ENCODE peak calls at places on chromosome 15, in five cellular contexts. K, N, Q, H and F are unnamed samples.

GRCh38 chr15:31300981-31301686 is 25.5 kb upstream of the KLF13 start:
- DNase-seq in K (peak), N (no peak), Q (no peak), H (no peak), F (no peak)

GRCh38 chr15:51623386-51623938 is 891 bp upstream of the DMXL2 start:
- DNase-seq in K (no peak), N (no peak), Q (peak), H (no peak), F (no peak)

GRCh38 chr15:41698779-41699178 is 38.6 kb downstream of the MGA start:
- DNase-seq in K (no peak), N (peak), Q (no peak), H (peak), F (peak)

GRCh38 chr15:83653288-83653638 is 660 bp upstream of the ADAMTSL3 start:
- DNase-seq in K (no peak), N (no peak), Q (peak), H (no peak), F (no peak)

GRCh38 chr15:75705854-75706681 is 6.6 kb downstream of the CSPG4 start:
- DNase-seq in K (no peak), N (no peak), Q (no peak), H (no peak), F (no peak)

GRCh38 chr15:96351801-96352593 is 21.5 kb downstream of the NR2F2 start:
- DNase-seq in K (no peak), N (peak), Q (peak), H (no peak), F (no peak)

GRCh38 chr15:85030301-85031049 is 48.8 kb downstream of the PDE8A start:
- DNase-seq in K (no peak), N (peak), Q (no peak), H (no peak), F (peak)

GRCh38 chr15:48170981-48171380 is 7.1 kb downstream of the MYEF2 start:
- DNase-seq in K (no peak), N (no peak), Q (no peak), H (no peak), F (no peak)

GRCh38 chr15:76286231-76286879 is 24.9 kb downstream of the ETFA start:
- DNase-seq in K (no peak), N (no peak), Q (no peak), H (no peak), F (no peak)

GRCh38 chr15:65920121-65920520 is 50.8 kb downstream of the RAB11A start:
- DNase-seq in K (no peak), N (no peak), Q (no peak), H (no peak), F (no peak)

GRCh38 chr15:85582719-85583089 is 202.3 kb downstream of the AKAP13 start:
- DNase-seq in K (peak), N (peak), Q (peak), H (no peak), F (no peak)

GRCh38 chr15:80689716-80690115 is 5.4 kb upstream of the ABHD17C start:
- DNase-seq in K (no peak), N (no peak), Q (no peak), H (no peak), F (no peak)

GRCh38 chr15:67097893-67098740 is 32.7 kb downstream of the SMAD3 start:
- DNase-seq in K (peak), N (peak), Q (no peak), H (peak), F (peak)

GRCh38 chr15:72540606-72541237 is 66.6 kb downstream of the ARIH1 start:
- DNase-seq in K (no peak), N (no peak), Q (no peak), H (no peak), F (no peak)

GRCh38 chr15:57537951-57538506 is 53.7 kb upstream of the MYZAP start:
- DNase-seq in K (no peak), N (no peak), Q (no peak), H (no peak), F (no peak)

GRCh38 chr15:57334257-57334656 is 42.0 kb upstream of the CGNL1 start:
- DNase-seq in K (no peak), N (peak), Q (peak), H (no peak), F (no peak)

GRCh38 chr15:65532738-65533051 is 2.4 kb downstream of the HACD3 start:
- DNase-seq in K (no peak), N (peak), Q (no peak), H (peak), F (no peak)

GRCh38 chr15:34616613-34617012 is 33.2 kb upstream of the GOLGA8B start:
- DNase-seq in K (no peak), N (peak), Q (no peak), H (no peak), F (peak)

GRCh38 chr15:82856397-82857170 is 47.2 kb downstream of the WHAMM start:
- DNase-seq in K (no peak), N (no peak), Q (no peak), H (no peak), F (no peak)

GRCh38 chr15:26635105-26635504 is 137.8 kb downstream of the GABRB3 start:
- DNase-seq in K (no peak), N (no peak), Q (no peak), H (no peak), F (no peak)

GRCh38 chr15:74206801-74207281 is 4.3 kb upstream of the STRA6 start:
- DNase-seq in K (no peak), N (no peak), Q (no peak), H (no peak), F (peak)

GRCh38 chr15:89760303-89761008 is 9.4 kb upstream of the MESP1 start:
- DNase-seq in K (peak), N (peak), Q (peak), H (no peak), F (peak)

GRCh38 chr15:88749699-88750098 is 53.5 kb upstream of the ACAN start:
- DNase-seq in K (no peak), N (no peak), Q (no peak), H (no peak), F (no peak)

GRCh38 chr15:85727068-85727467 is 67.7 kb downstream of the KLHL25 start:
- DNase-seq in K (peak), N (peak), Q (no peak), H (no peak), F (no peak)

GRCh38 chr15:64235552-64235951 is 72.7 kb upstream of the PPIB start:
- DNase-seq in K (no peak), N (no peak), Q (no peak), H (no peak), F (no peak)

GRCh38 chr15:88716543-88717341 is 77.9 kb downstream of the ISG20 start:
- DNase-seq in K (no peak), N (no peak), Q (no peak), H (no peak), F (no peak)

GRCh38 chr15:60695713-60696522 is 217.0 kb upstream of the ICE2 start:
- DNase-seq in K (no peak), N (peak), Q (no peak), H (no peak), F (no peak)
- H3K4me3 ChIP-seq in K (no peak), N (no peak), Q (no peak), H (no peak), F (no peak)

GRCh38 chr15:47116698-47117097 is 600.6 kb upstream of the SEMA6D start:
- DNase-seq in K (no peak), N (no peak), Q (no peak), H (no peak), F (no peak)
- TF ChIP-seq CTCF in K (no peak), N (peak), Q (no peak), H (no peak), F (no peak)

DNA sequence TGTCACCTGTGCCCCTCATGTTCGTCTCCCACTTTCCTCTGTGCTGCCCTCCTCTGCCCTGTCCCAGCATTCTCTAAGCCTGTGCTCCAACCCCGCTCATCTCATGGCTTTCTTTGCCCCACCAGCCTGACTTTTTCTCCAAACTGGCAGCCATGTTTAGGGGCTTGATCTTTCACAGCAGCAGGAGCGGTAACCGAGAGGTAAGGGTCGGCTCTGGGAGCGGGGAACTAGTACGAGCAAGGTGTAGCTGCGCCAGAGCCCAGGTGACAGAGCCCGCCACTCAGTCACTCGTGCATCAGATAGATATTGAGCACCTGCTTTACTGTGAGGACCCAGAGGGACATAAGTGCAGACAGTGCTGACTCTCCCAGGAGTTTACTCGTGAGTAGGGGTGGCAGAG is 13.4 kb downstream of the MAN2A2 start:
- DNase-seq in K (no peak), N (no peak), Q (no peak), H (no peak), F (no peak)
- H3K4me3 ChIP-seq in K (no peak), N (no peak), Q (no peak), H (no peak), F (no peak)

DNA sequence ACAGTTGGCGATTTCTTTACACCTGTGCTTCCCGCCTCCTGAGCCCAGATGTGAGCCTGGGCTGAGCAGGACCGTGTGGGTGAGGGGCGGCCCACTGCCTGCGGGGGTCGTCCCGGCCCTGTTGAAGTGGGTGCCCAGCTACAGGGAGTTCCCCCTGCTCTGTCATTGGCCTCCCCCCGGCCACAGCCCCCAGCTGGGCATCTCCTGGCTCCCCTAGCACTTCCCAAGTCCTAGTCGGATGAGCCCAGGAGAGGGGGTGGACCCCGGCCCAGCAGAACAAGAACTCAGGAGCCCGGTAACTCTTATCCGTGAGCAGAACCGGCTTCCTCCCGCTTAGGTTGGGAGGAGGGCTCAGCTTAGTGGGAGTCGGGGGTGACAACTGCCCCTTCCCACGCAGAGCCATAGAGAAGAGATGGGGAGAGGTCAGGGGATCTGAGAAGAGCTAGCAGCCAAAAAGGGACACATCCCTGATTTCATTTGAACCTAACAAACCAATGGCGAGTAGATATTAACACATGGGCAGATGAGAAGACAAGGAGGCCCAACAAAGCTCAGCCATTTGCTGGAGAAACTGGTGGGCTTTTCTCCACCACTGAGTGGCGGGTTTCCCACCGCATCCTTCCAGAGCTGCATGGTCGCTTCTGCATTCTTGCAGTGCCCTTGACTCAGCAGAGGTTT is 878 bp downstream of the PAQR5 start:
- DNase-seq in K (no peak), N (no peak), Q (no peak), H (no peak), F (no peak)
- TF ChIP-seq CTCF in K (no peak), N (no peak), Q (no peak), H (no peak), F (no peak)

GRCh38 chr15:100900895-100901169 is 18.3 kb upstream of the LRRK1 start:
- DNase-seq in K (peak), N (no peak), Q (no peak), H (no peak), F (no peak)

GRCh38 chr15:100901702-100902435 is 17.3 kb upstream of the LRRK1 start:
- DNase-seq in K (peak), N (peak), Q (no peak), H (no peak), F (no peak)

GRCh38 chr15:100903191-100903590 is 16.0 kb upstream of the LRRK1 start:
- DNase-seq in K (no peak), N (no peak), Q (no peak), H (no peak), F (no peak)

GRCh38 chr15:100901296-100901695 is 17.9 kb upstream of the LRRK1 start:
- DNase-seq in K (peak), N (no peak), Q (no peak), H (no peak), F (no peak)

DNA sequence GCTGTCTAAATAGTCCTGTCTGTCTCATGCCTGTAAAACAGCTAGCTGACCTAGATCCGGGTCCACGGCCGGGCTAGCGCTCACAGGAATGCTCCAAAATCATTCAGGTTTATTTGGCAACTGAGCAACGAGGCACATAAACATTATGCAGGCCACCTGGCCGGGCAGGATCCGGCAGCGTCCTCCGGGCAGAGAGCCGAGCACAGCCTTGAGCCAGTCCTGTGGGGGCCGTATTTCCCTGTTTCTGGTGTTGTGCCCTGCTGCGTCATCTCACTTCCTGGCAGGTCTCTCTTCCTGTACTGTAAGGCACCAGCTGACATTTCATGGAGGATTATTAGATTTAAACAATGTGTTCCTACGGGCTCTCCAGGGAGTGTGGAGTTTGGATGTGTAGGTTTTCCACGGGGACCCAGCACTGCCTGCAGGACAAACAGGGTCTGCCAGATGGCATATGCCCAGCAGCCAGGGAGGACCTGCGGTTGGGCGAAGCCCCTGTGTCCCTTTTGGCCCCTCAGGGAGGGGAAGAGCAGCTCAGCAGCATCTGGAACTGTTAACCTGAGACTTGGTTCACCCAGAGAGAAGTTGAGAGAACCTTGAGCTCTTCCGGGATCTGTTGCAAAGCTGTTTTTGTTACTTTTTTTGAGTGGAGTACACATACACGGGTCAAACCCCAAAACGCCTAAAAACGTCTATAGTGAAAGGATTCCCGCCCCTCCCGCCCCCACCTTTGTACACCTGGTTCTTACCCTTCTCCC is 16.5 kb upstream of the LRRK1 start:
- DNase-seq in K (peak), N (peak), Q (peak), H (peak), F (peak)
- H3K4me3 ChIP-seq in K (no peak), N (peak), Q (peak), H (peak), F (no peak)

DNA sequence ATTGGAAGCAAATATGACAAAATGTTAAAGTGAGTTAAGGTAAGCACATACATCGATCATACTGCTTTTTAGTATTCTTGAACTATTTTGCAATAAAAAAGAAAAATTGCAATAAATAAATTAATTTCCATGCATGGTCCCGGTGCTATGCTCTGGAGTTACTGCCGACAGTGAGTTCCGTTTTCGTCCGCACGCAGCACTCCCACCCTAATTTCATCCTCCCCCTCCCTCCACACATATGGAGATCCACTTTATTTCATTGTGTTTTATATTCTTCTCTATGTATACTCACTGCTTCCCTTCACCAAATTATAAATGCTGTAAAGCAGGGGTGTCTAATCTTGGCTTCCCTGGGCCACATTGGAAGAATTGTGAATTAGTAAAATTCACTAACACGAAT is 247.3 kb downstream of the THSD4 start:
- DNase-seq in K (no peak), N (no peak), Q (no peak), H (no peak), F (no peak)
- TF ChIP-seq CTCF in K (no peak), N (no peak), Q (no peak), H (no peak), F (no peak)

GRCh38 chr15:36589971-36590370 is 10.5 kb downstream of the CDIN1 start:
- DNase-seq in K (no peak), N (peak), Q (no peak), H (no peak), F (no peak)
- H3K4me3 ChIP-seq in K (no peak), N (no peak), Q (no peak), H (no peak), F (no peak)